ENCODE peak calls at places on chromosomes 4 and X, in six cellular contexts. R, K, I, Q, C and S are unnamed samples.

GRCh38 chr4:177450421-177451107 is 8.3 kb upstream of the AGA start:
- DNase-seq in C (peak; percentile 29), I (no peak), Q (no peak), K (peak; percentile 68), R (peak; percentile 60), S (no peak)

GRCh38 chr4:60944070-60944469 is 256.1 kb upstream of the ADGRL3 start:
- DNase-seq in I (no peak), K (no peak), C (no peak), R (peak; percentile 53), Q (no peak), S (no peak)

GRCh38 chr4:142331132-142331531 is 515.0 kb downstream of the INPP4B start:
- DNase-seq in Q (no peak), K (no peak), C (no peak), R (peak; percentile 48), I (no peak), S (no peak)

GRCh38 chr4:146333187-146333894 is 119.0 kb downstream of the REELD1 start:
- DNase-seq in K (peak; percentile 20), I (peak; percentile 83), C (peak; percentile 68), Q (no peak), R (peak; percentile 74), S (no peak)

GRCh38 chr4:151563194-151563593 is 154.2 kb downstream of the FHIP1A start:
- DNase-seq in R (no peak), K (no peak), I (peak; percentile 54), C (no peak), Q (no peak), S (no peak)

GRCh38 chr4:152169666-152170065 is 366.2 kb downstream of the FBXW7 start:
- DNase-seq in R (no peak), Q (no peak), K (no peak), C (no peak), I (no peak), S (no peak)

GRCh38 chr4:4994312-4995097 is 24.8 kb downstream of the CYTL1 start:
- DNase-seq in C (no peak), I (no peak), R (no peak), K (no peak), Q (peak; percentile 59), S (no peak)

GRCh38 chr4:24032371-24032989 is 142.6 kb upstream of the PPARGC1A start:
- DNase-seq in I (peak; percentile 48), C (peak; percentile 8), R (peak; percentile 19), Q (no peak), K (no peak), S (peak; percentile 3)

GRCh38 chr4:74446193-74446868 is 1.4 kb downstream of the AREG start:
- DNase-seq in R (no peak), I (no peak), Q (no peak), C (no peak), K (no peak), S (no peak)

GRCh38 chr4:122666527-122667245 is 45.8 kb upstream of the IL21 start:
- DNase-seq in R (peak; percentile 91), I (peak; percentile 83), K (peak; percentile 96), Q (no peak), C (peak; percentile 97), S (no peak)

GRCh38 chr4:66855956-66856355 is 689.3 kb downstream of the CENPC start:
- DNase-seq in Q (no peak), K (no peak), I (no peak), R (no peak), C (no peak), S (no peak)

GRCh38 chrX:52839137-52839536 is 28.1 kb downstream of the XAGE5 start:
- DNase-seq in Q (no peak), C (no peak), I (no peak), K (no peak), R (no peak), S (no peak)

GRCh38 chr4:98672583-98673281 is 14.3 kb upstream of the TSPAN5 start:
- DNase-seq in K (no peak), R (peak; percentile 10), I (no peak), C (no peak), Q (no peak), S (no peak)

GRCh38 chr4:1644906-1645657 is 39.0 kb downstream of the FAM53A start:
- DNase-seq in Q (peak; percentile 95), R (peak; percentile 1), K (no peak), I (no peak), C (no peak), S (no peak)

GRCh38 chrX:5236749-5237148 is 991.9 kb downstream of the NLGN4X start:
- DNase-seq in C (no peak), K (no peak), Q (no peak), R (peak; percentile 58), I (no peak), S (no peak)

GRCh38 chr4:60194214-60194613 is 1005.9 kb upstream of the ADGRL3 start:
- DNase-seq in R (no peak), I (no peak), K (no peak), C (no peak), Q (no peak), S (no peak)

GRCh38 chr4:149108626-149109025 is 666.4 kb upstream of the NR3C2 start:
- DNase-seq in R (no peak), Q (no peak), I (no peak), K (peak; percentile 19), C (peak; percentile 58), S (no peak)

GRCh38 chr4:143375326-143376073 is 38.8 kb downstream of the GAB1 start:
- DNase-seq in Q (no peak), I (no peak), C (no peak), R (peak; percentile 45), K (no peak), S (peak; percentile 57)

GRCh38 chr4:86592553-86593249 is 1.4 kb upstream of the PTPN13 start:
- DNase-seq in R (peak; percentile 33), K (no peak), C (peak; percentile 6), Q (no peak), I (no peak), S (no peak)
- H3K4me3 ChIP-seq in R (peak overlapping the region; percentile 93), K (no peak overlapping the region), C (no peak overlapping the region), Q (no peak overlapping the region), I (no peak overlapping the region), S (no peak overlapping the region)

GRCh38 chrX:154534526-154535322 is 11.9 kb downstream of the G6PD start:
- DNase-seq in R (peak; percentile 78), Q (peak; percentile 94), I (no peak), K (no peak), C (peak; percentile 79), S (peak; percentile 75)
- H3K4me3 ChIP-seq in R (no peak overlapping the region), Q (no peak overlapping the region), I (no peak overlapping the region), K (no peak overlapping the region), C (no peak overlapping the region), S (no peak overlapping the region)

GRCh38 chr4:108763226-108763593 is 357 bp upstream of the ETNPPL start:
- DNase-seq in R (peak; percentile 12), I (no peak), K (no peak), Q (no peak), C (no peak), S (peak; percentile 29)
- H3K4me3 ChIP-seq in R (peak overlapping the region; percentile 90), I (peak overlapping the region; percentile 52), K (peak overlapping the region; percentile 44), Q (peak overlapping the region; percentile 45), C (peak overlapping the region; percentile 43), S (peak overlapping the region; percentile 20)

GRCh38 chrX:115362334-115363095 is 73.0 kb downstream of the LUZP4 start:
- DNase-seq in R (peak; percentile 61), Q (no peak), K (no peak), I (no peak), C (peak; percentile 33), S (no peak)
- H3K4me3 ChIP-seq in R (no peak overlapping the region), Q (no peak overlapping the region), K (no peak overlapping the region), I (no peak overlapping the region), C (no peak overlapping the region), S (no peak overlapping the region)

GRCh38 chr4:183424109-183424751 is 20.2 kb upstream of the CDKN2AIP start:
- DNase-seq in I (no peak), K (no peak), R (no peak), C (no peak), Q (no peak), S (no peak)
- H3K4me3 ChIP-seq in I (no peak overlapping the region), K (no peak overlapping the region), R (no peak overlapping the region), C (no peak overlapping the region), Q (no peak overlapping the region), S (no peak overlapping the region)

GRCh38 chrX:56763556-56764152 is 34.6 kb downstream of the NBDY start:
- DNase-seq in Q (peak; percentile 92), I (no peak), C (peak; percentile 75), R (no peak), K (no peak), S (no peak)

GRCh38 chrX:56765816-56766553 is 36.9 kb downstream of the NBDY start:
- DNase-seq in K (no peak), Q (peak; percentile 54), I (no peak), R (peak; percentile 0), C (no peak), S (no peak)

GRCh38 chrX:56764975-56765791 is 36.1 kb downstream of the NBDY start:
- DNase-seq in I (no peak), C (no peak), K (no peak), R (peak; percentile 1), Q (peak; percentile 49), S (no peak)

GRCh38 chrX:56762707-56763555 is 33.9 kb downstream of the NBDY start:
- DNase-seq in I (no peak), R (no peak), C (no peak), K (no peak), Q (peak; percentile 63), S (no peak)

DNA sequence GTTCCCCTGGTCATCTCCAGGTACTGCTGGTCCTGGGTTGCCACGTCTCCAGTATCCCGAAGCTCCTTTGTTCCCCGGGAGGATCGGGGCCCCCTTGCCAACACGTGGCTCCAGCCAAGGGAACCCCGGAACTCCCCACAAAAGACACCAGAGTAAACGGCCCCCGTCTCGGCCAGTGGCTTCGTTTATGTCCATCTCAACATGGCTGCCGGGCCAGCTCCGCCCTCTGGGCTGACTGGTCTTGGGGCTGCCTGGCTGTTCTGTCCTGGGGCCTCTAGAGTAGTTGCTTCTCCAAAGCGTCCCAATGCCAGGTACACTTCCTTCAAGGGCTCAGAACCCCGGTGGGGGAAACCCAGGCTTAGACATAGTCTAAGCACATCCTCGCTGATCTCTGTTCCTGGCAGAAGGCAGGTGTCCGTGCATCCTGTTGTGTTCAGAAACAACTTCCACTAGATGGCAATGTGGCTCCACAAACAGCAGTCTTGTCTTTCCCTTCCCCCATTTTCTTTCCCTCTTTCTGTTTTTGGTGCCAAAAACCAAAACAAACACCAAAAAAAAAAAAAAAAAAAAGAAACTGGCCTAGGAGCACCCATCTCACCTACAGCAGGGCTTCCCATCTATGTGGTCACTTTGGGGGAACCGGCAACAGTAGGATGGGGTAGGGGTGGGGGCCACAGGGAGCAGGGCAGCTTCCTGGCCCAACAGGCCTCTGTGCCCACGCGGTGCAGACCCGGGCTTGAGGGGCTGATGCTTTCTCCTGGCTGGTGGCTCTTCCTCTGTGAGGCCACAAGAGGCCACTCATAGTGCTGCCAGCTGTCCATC is 35.3 kb downstream of the NBDY start:
- DNase-seq in I (no peak), Q (peak; percentile 91), R (peak; percentile 74), C (peak; percentile 87), K (no peak), S (peak; percentile 39)
- H3K4me3 ChIP-seq in I (no peak overlapping the region), Q (no peak overlapping the region), R (peak overlapping the region; percentile 83), C (peak overlapping the region; percentile 49), K (no peak overlapping the region), S (no peak overlapping the region)

DNA sequence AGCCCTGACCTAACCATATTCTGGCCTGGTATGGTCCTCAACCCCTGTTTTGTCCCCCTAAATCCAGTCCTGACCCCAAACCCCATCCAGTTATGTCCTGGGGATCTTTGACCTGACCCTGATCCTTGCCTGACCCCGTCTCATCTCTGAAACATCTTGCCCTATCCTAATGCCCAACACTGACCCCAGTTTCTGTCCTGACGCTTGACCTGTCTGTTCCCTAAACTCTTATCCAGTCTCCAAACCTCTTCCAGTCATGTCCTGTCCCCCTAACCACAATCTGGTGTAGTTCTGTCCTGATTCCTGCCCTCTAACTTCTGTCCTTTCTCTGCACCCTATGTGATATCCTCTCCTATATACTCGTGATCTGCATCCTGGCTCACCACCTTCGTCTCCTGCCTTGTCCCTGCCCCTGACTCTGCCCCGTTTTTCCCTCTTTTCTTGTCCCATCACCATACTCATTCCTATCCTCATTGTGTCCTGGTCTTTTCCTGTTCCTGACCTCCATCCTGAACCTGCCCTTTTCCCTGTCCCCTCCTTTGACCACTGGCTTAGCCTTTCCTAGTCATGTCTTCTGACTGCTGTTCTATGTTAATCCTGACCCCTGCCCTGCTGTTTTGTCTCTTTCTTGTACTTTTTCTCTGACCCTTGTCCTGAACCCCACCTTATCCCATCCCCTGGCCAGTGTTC is 4.6 kb upstream of the CCDC120 start:
- DNase-seq in Q (no peak), C (no peak), K (no peak), R (no peak), I (no peak), S (no peak)
- H3K4me3 ChIP-seq in Q (peak overlapping the region; percentile 60), C (peak overlapping the region; percentile 54), K (peak overlapping the region; percentile 57), R (peak overlapping the region; percentile 70), I (peak overlapping the region; percentile 58), S (peak overlapping the region; percentile 42)